ENCODE peak calls at places on chromosomes 13 and 19, in six cellular contexts. K is MM.1S; A is neural progenitor cell; S is CD8-positive, alpha-beta memory T cell; G is tibial nerve; J is IMR-90. O is an unnamed sample. For H3K9me3, the result is how much of the 10 kb centered on the place peaks cover.

GRCh38 chr13:24208314-24208713 is 47.8 kb downstream of the SPATA13 start:
- DNase-seq in K (no peak), A (no peak), S (no peak), G (no peak), J (peak), O (peak)

GRCh38 chr19:50331187-50332013 is 2.2 kb upstream of the KCNC3 start:
- DNase-seq in K (no peak), A (peak), S (no peak), G (no peak), J (no peak), O (no peak)

GRCh38 chr19:37692956-37693660 is 26.5 kb downstream of the ZNF607 start:
- DNase-seq in K (no peak), A (no peak), S (no peak), G (no peak), J (no peak), O (no peak)

GRCh38 chr13:97855570-97855970 is 97.9 kb upstream of the IPO5 start:
- DNase-seq in K (peak), A (peak), S (peak), G (no peak), J (peak), O (no peak)

GRCh38 chr13:105990256-105990958 is 545.1 kb downstream of the EFNB2 start:
- DNase-seq in K (no peak), A (no peak), S (no peak), G (no peak), J (peak), O (no peak)

GRCh38 chr19:37551123-37551993 is 43.2 kb downstream of the ZNF571 start:
- DNase-seq in K (no peak), A (no peak), S (peak), G (no peak), J (peak), O (no peak)

GRCh38 chr19:45231891-45232290 is 13.3 kb downstream of the EXOC3L2 start:
- DNase-seq in K (no peak), A (no peak), S (no peak), G (no peak), J (no peak), O (no peak)

GRCh38 chr19:34363094-34363493 is 1.9 kb upstream of the GPI start:
- DNase-seq in K (no peak), A (peak), S (no peak), G (no peak), J (no peak), O (no peak)

GRCh38 chr19:10756791-10757190 is 38.9 kb downstream of the DNM2 start:
- DNase-seq in K (no peak), A (no peak), S (no peak), G (no peak), J (no peak), O (no peak)

GRCh38 chr19:35062942-35063341 is 21.4 kb downstream of the HPN start:
- DNase-seq in K (no peak), A (no peak), S (no peak), G (no peak), J (no peak), O (no peak)

GRCh38 chr13:30915691-30916541 is 9.8 kb downstream of the MEDAG start:
- DNase-seq in K (no peak), A (no peak), S (no peak), G (no peak), J (no peak), O (no peak)

GRCh38 chr19:17075860-17076538 is 422 bp downstream of the MYO9B start:
- DNase-seq in K (peak), A (peak), S (peak), G (no peak), J (peak), O (no peak)

GRCh38 chr19:53294786-53295441 is 27.4 kb upstream of the VN1R4 start:
- DNase-seq in K (no peak), A (peak), S (no peak), G (no peak), J (no peak), O (no peak)
- H3K9me3 ChIP-seq in K (under half), A (under half), S (under half), G (under half), J (under half), O (under half)

GRCh38 chr19:52138614-52139290 is 986 bp downstream of the ZNF616 start:
- DNase-seq in K (no peak), A (peak), S (no peak), G (no peak), J (peak), O (peak)
- H3K9me3 ChIP-seq in K (under half), A (under half), S (under half), G (under half), J (under half), O (under half)

GRCh38 chr13:112229992-112230872 is 145.9 kb upstream of the SPACA7 start:
- DNase-seq in K (no peak), A (no peak), S (no peak), G (no peak), J (no peak), O (no peak)
- H3K9me3 ChIP-seq in K (under half), A (under half), S (under half), G (under half), J (half or more), O (under half)

GRCh38 chr13:110266983-110267382 is 40.0 kb downstream of the COL4A1 start:
- DNase-seq in K (no peak), A (peak), S (no peak), G (no peak), J (no peak), O (no peak)

GRCh38 chr13:110269509-110270185 is 37.3 kb downstream of the COL4A1 start:
- DNase-seq in K (no peak), A (no peak), S (no peak), G (no peak), J (no peak), O (no peak)

GRCh38 chr13:110266431-110266809 is 40.5 kb downstream of the COL4A1 start:
- DNase-seq in K (no peak), A (no peak), S (no peak), G (no peak), J (no peak), O (no peak)

GRCh38 chr13:110268576-110269185 is 38.3 kb downstream of the COL4A1 start:
- DNase-seq in K (no peak), A (no peak), S (no peak), G (no peak), J (no peak), O (no peak)

GRCh38 chr13:110268061-110268460 is 38.9 kb downstream of the COL4A1 start:
- DNase-seq in K (no peak), A (no peak), S (no peak), G (no peak), J (no peak), O (no peak)
- H3K9me3 ChIP-seq in K (under half), A (under half), S (under half), G (under half), J (under half), O (under half)

GRCh38 chr13:19156013-19156825 is 25.4 kb downstream of the TUBA3C start:
- DNase-seq in K (no peak), A (no peak), S (no peak), G (no peak), J (no peak), O (no peak)

GRCh38 chr13:19157461-19157860 is 24.2 kb downstream of the TUBA3C start:
- DNase-seq in K (no peak), A (no peak), S (no peak), G (no peak), J (no peak), O (no peak)

GRCh38 chr13:19159181-19159580 is 22.4 kb downstream of the TUBA3C start:
- DNase-seq in K (no peak), A (no peak), S (no peak), G (no peak), J (no peak), O (no peak)

GRCh38 chr13:19158526-19158925 is 23.1 kb downstream of the TUBA3C start:
- DNase-seq in K (no peak), A (no peak), S (no peak), G (no peak), J (no peak), O (no peak)

GRCh38 chr13:19158006-19158405 is 23.6 kb downstream of the TUBA3C start:
- DNase-seq in K (no peak), A (no peak), S (no peak), G (no peak), J (no peak), O (no peak)
- H3K9me3 ChIP-seq in K (under half), A (under half), S (under half), G (under half), J (half or more), O (under half)

GRCh38 chr13:49855930-49856329 is 63.4 kb upstream of the KPNA3 start:
- DNase-seq in K (no peak), A (no peak), S (no peak), G (no peak), J (no peak), O (no peak)

GRCh38 chr13:49858183-49858856 is 65.8 kb upstream of the KPNA3 start:
- DNase-seq in K (no peak), A (no peak), S (no peak), G (no peak), J (peak), O (no peak)

GRCh38 chr13:49865174-49865573 is 71.0 kb downstream of the SPRYD7 start:
- DNase-seq in K (no peak), A (no peak), S (no peak), G (no peak), J (no peak), O (no peak)

DNA sequence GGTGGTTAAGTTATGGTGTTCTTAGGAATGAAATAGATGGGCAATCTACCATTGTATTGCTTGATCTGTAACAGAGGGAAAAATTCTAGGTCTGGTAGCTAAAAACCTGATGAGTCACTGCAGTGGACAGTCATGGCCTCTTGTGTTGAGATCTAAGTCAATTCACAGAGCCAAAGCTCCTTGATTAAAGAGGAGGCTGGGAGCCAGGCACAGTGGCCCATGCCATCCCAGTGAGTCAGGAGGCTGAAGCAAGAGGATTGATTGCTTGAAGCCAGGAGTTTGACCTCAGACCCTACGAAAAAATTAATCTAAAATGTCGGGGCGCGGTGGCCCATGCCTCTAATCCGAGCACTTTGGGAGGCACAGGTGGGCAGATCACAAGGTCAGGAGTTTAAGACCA is 67.1 kb upstream of the KPNA3 start:
- DNase-seq in K (no peak), A (no peak), S (no peak), G (no peak), J (peak), O (no peak)
- H3K9me3 ChIP-seq in K (under half), A (under half), S (under half), G (under half), J (under half), O (under half)

GRCh38 chr19:57759096-57759495 is 10.4 kb upstream of the ZNF586 start:
- DNase-seq in K (no peak), A (no peak), S (no peak), G (no peak), J (no peak), O (no peak)
- H3K9me3 ChIP-seq in K (under half), A (under half), S (under half), G (under half), J (under half), O (half or more)

GRCh38 chr19:399370-399769 is 9.6 kb downstream of the C2CD4C start:
- DNase-seq in K (no peak), A (no peak), S (no peak), G (no peak), J (no peak), O (no peak)
- H3K9me3 ChIP-seq in K (under half), A (under half), S (under half), G (under half), J (under half), O (under half)

GRCh38 chr19:27920774-27921173 is 1292.2 kb downstream of the UQCRFS1 start:
- DNase-seq in K (no peak), A (no peak), S (no peak), G (no peak), J (no peak), O (no peak)
- H3K9me3 ChIP-seq in K (under half), A (under half), S (under half), G (under half), J (under half), O (under half)